ENCODE peak calls at places on chromosome 16, in five cellular contexts. W, Y, C, Q and I are unnamed samples.

GRCh38 chr16:23952128-23953041 is 116.6 kb downstream of the PRKCB start:
- DNase-seq in C (no peak), Q (no peak), W (no peak), Y (no peak), I (no peak)

GRCh38 chr16:4803479-4804243 is 1.2 kb upstream of the ROGDI start:
- DNase-seq in Y (no peak), Q (no peak), W (no peak), C (no peak), I (no peak)

GRCh38 chr16:12551946-12552345 is 251.7 kb downstream of the CPPED1 start:
- DNase-seq in W (no peak), Q (no peak), Y (no peak), C (no peak), I (no peak)

GRCh38 chr16:66427451-66427860 is 361 bp downstream of the BEAN1 start:
- DNase-seq in C (no peak), Y (no peak), Q (no peak), W (no peak), I (no peak)

GRCh38 chr16:87418644-87419043 is 26.5 kb downstream of the MAP1LC3B start:
- DNase-seq in Q (no peak), W (no peak), Y (no peak), C (peak), I (no peak)

GRCh38 chr16:23679274-23679985 is 741 bp downstream of the PLK1 start:
- DNase-seq in Y (no peak), C (no peak), W (no peak), Q (no peak), I (no peak)

GRCh38 chr16:68993885-68994284 is 111.6 kb upstream of the HAS3 start:
- DNase-seq in Q (no peak), W (no peak), C (no peak), Y (no peak), I (no peak)

GRCh38 chr16:23676924-23677480 is 1.7 kb upstream of the PLK1 start:
- DNase-seq in Q (no peak), C (no peak), Y (no peak), W (no peak), I (no peak)

GRCh38 chr16:383326-384020 is 1.7 kb upstream of the PGAP6 start:
- DNase-seq in W (no peak), Q (no peak), Y (no peak), C (peak), I (no peak)

GRCh38 chr16:46947900-46948547 is 25.4 kb downstream of the DNAJA2 start:
- DNase-seq in Y (no peak), W (no peak), C (no peak), Q (no peak), I (no peak)

GRCh38 chr16:84053237-84053636 is 10.6 kb upstream of the SLC38A8 start:
- DNase-seq in W (peak), Y (no peak), C (no peak), Q (no peak), I (no peak)

GRCh38 chr16:17744903-17745581 is 274.3 kb upstream of the XYLT1 start:
- DNase-seq in W (no peak), Q (no peak), C (no peak), Y (no peak), I (no peak)

GRCh38 chr16:50466170-50466569 is 82.0 kb upstream of the NKD1 start:
- DNase-seq in W (no peak), Y (no peak), Q (no peak), C (no peak), I (no peak)
- TF ChIP-seq POLR2A in W (no peak), Y (no peak), Q (no peak), C (no peak), I (no peak)

DNA sequence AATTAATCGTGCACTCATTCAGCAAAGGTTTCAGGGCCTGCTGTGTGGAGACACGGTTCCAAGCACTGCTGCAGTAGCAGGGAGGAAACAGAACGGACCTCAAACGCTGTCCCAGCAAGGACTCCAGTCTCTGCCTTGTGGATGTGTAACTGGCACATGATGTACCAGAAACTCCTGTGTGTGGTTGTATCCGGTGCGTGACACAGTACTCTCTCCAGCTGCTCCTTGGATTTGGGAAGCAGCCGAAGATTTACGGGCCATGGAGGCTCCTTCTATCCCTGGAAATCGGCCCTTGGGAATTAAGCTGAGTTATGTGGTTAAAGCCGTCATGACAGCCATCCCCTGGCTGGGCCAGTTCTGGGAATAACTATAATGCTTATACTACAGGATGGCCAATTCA is 8.5 kb upstream of the ANKRD11 start:
- DNase-seq in Q (no peak), W (peak), Y (no peak), C (no peak), I (peak)
- H3K27ac ChIP-seq in Q (no peak), W (no peak), Y (no peak), C (no peak), I (peak)

DNA sequence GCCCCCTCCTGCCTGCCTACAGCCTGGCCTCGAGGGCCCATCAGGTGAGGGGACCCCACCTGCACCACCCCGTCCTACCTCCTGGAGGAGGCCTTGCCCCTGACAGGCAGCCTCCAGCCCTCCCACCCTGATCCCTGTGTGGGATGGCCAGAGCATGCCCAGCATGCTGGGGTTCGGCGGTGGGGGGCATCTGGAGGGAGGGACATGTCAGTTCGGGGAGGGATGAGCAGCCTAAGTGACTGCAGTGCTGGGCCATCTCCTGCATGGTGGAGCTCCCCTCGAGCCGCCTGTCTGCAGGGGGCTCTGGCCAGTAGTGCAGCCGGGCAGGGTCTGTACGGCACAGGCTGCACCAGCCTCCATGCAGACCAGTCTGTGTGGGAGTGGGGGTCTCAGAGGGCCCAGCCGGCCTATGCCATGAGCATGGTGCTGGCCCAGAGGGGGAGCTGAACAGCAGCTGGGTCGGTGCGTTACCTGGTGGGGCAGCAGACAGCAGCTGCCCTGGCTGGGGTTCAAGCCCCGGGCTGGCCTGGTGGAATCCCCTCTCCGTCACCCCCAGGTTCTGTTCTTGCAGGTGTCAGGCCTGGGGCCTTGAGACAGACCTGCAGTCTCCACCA is 4.0 kb upstream of the RNPS1 start:
- DNase-seq in Q (no peak), W (no peak), C (no peak), Y (no peak), I (no peak)
- TF ChIP-seq CTCF in Q (no peak), W (no peak), C (no peak), Y (no peak), I (no peak)

GRCh38 chr16:15770512-15770911 is 86.3 kb downstream of the MYH11 start:
- DNase-seq in C (no peak), Q (no peak), Y (no peak), W (no peak), I (no peak)
- TF ChIP-seq POLR2A in C (no peak), Q (no peak), Y (no peak), W (no peak), I (no peak)